ENCODE peak calls at places on chromosomes 5 and 9, in six cellular contexts. P is AG04450, V is C1 segment of cervical spinal cord, S is AG04449, G is GM19239, Y is aorta. J is an unnamed sample.

GRCh38 chr9:110427497-110428104 is 89.9 kb upstream of the TXNDC8 start:
- DNase-seq in P (no peak), V (peak), S (no peak), G (peak), Y (peak), J (no peak)

GRCh38 chr5:116272281-116272941 is 187.6 kb downstream of the COMMD10 start:
- DNase-seq in P (no peak), V (no peak), S (no peak), G (no peak), Y (no peak), J (peak)

GRCh38 chr5:94632024-94632423 is 13.6 kb downstream of the SLF1 start:
- DNase-seq in P (no peak), V (no peak), S (no peak), G (no peak), Y (no peak), J (no peak)

GRCh38 chr5:160159991-160160826 is 41.0 kb upstream of the PWWP2A start:
- DNase-seq in P (no peak), V (no peak), S (no peak), G (no peak), Y (no peak), J (no peak)

GRCh38 chr9:108184941-108185340 is 670.8 kb downstream of the ACTL7B start:
- DNase-seq in P (no peak), V (no peak), S (no peak), G (no peak), Y (peak), J (peak)

GRCh38 chr5:151234476-151235238 is 10.8 kb upstream of the CCDC69 start:
- DNase-seq in P (no peak), V (no peak), S (no peak), G (peak), Y (peak), J (no peak)

GRCh38 chr5:138659561-138659960 is 84.4 kb upstream of the HSPA9 start:
- DNase-seq in P (no peak), V (no peak), S (no peak), G (no peak), Y (no peak), J (no peak)

GRCh38 chr5:137137013-137137632 is 362.0 kb downstream of the SPOCK1 start:
- DNase-seq in P (no peak), V (no peak), S (no peak), G (no peak), Y (no peak), J (no peak)

GRCh38 chr5:172707285-172708182 is 63.5 kb downstream of the DUSP1 start:
- DNase-seq in P (peak), V (peak), S (peak), G (no peak), Y (peak), J (peak)

GRCh38 chr9:25353783-25354182 is 324.5 kb downstream of the TUSC1 start:
- DNase-seq in P (no peak), V (no peak), S (no peak), G (no peak), Y (no peak), J (no peak)

GRCh38 chr5:121031487-121031886 is 567.4 kb downstream of the PRR16 start:
- DNase-seq in P (no peak), V (no peak), S (no peak), G (no peak), Y (no peak), J (peak)

GRCh38 chr5:100905259-100905914 is 2.3 kb upstream of the ST8SIA4 start:
- DNase-seq in P (no peak), V (no peak), S (no peak), G (no peak), Y (no peak), J (no peak)

GRCh38 chr9:73370053-73370452 is 218.4 kb downstream of the ANXA1 start:
- DNase-seq in P (no peak), V (no peak), S (no peak), G (no peak), Y (no peak), J (no peak)